ENCODE peak calls at places on chromosomes 4 and X, in nine cellular contexts. One of them, this sample, is unnamed.

GRCh38 chr4:31349907-31350306 is 629.7 kb downstream of the PCDH7 start:
- DNase-seq in A549: no peak
- DNase-seq in suprapubic skin: no peak
- DNase-seq in H1: no peak
- DNase-seq in stomach: no peak
- DNase-seq in HepG2: no peak
- DNase-seq in sigmoid colon: no peak
- DNase-seq in upper lobe of left lung: no peak
- DNase-seq in SK-N-SH: no peak
- DNase-seq in this sample: no peak

GRCh38 chr4:87014284-87014782 is 79.5 kb downstream of the AFF1 start:
- DNase-seq in A549: no peak
- DNase-seq in suprapubic skin: no peak
- DNase-seq in H1: no peak
- DNase-seq in stomach: no peak
- DNase-seq in HepG2: no peak
- DNase-seq in sigmoid colon: no peak
- DNase-seq in upper lobe of left lung: no peak
- DNase-seq in SK-N-SH: no peak
- DNase-seq in this sample: no peak

GRCh38 chr4:140176735-140177134 is 22.8 kb upstream of the MAML3 start:
- DNase-seq in A549: no peak
- DNase-seq in suprapubic skin: no peak
- DNase-seq in H1: no peak
- DNase-seq in stomach: no peak
- DNase-seq in HepG2: no peak
- DNase-seq in sigmoid colon: no peak
- DNase-seq in upper lobe of left lung: no peak
- DNase-seq in SK-N-SH: no peak
- DNase-seq in this sample: no peak

GRCh38 chrX:24890677-24891076 is 125.1 kb downstream of the ARX start:
- DNase-seq in A549: no peak
- DNase-seq in suprapubic skin: no peak
- DNase-seq in H1: no peak
- DNase-seq in stomach: no peak
- DNase-seq in HepG2: peak
- DNase-seq in sigmoid colon: no peak
- DNase-seq in upper lobe of left lung: no peak
- DNase-seq in SK-N-SH: no peak
- DNase-seq in this sample: no peak

GRCh38 chr4:185304944-185305690 is 90.6 kb downstream of the LRP2BP start:
- DNase-seq in A549: no peak
- DNase-seq in suprapubic skin: no peak
- DNase-seq in H1: peak
- DNase-seq in stomach: no peak
- DNase-seq in HepG2: peak
- DNase-seq in sigmoid colon: no peak
- DNase-seq in upper lobe of left lung: no peak
- DNase-seq in SK-N-SH: peak
- DNase-seq in this sample: peak

GRCh38 chr4:183504930-183505555 is at the start of gene ING2:
- DNase-seq in A549: peak
- DNase-seq in suprapubic skin: peak
- DNase-seq in H1: no peak
- DNase-seq in stomach: no peak
- DNase-seq in HepG2: peak
- DNase-seq in sigmoid colon: no peak
- DNase-seq in upper lobe of left lung: peak
- DNase-seq in SK-N-SH: peak
- DNase-seq in this sample: no peak

GRCh38 chrX:24839331-24839730 is 145.6 kb downstream of the POLA1 start:
- DNase-seq in A549: no peak
- DNase-seq in suprapubic skin: no peak
- DNase-seq in H1: no peak
- DNase-seq in stomach: no peak
- DNase-seq in HepG2: no peak
- DNase-seq in sigmoid colon: no peak
- DNase-seq in upper lobe of left lung: no peak
- DNase-seq in SK-N-SH: no peak
- DNase-seq in this sample: no peak

GRCh38 chr4:121307441-121308327 is 73.1 kb downstream of the QRFPR start:
- DNase-seq in A549: peak
- DNase-seq in suprapubic skin: no peak
- DNase-seq in H1: peak
- DNase-seq in stomach: no peak
- DNase-seq in HepG2: peak
- DNase-seq in sigmoid colon: no peak
- DNase-seq in upper lobe of left lung: no peak
- DNase-seq in SK-N-SH: no peak
- DNase-seq in this sample: peak

GRCh38 chrX:131783555-131784338 is 239.4 kb upstream of the STK26 start:
- DNase-seq in A549: no peak
- DNase-seq in suprapubic skin: no peak
- DNase-seq in H1: no peak
- DNase-seq in stomach: peak
- DNase-seq in HepG2: no peak
- DNase-seq in sigmoid colon: peak
- DNase-seq in upper lobe of left lung: no peak
- DNase-seq in SK-N-SH: no peak
- DNase-seq in this sample: peak

GRCh38 chrX:57906790-57907189 is 3.5 kb downstream of the ZXDA start:
- DNase-seq in A549: no peak
- DNase-seq in suprapubic skin: no peak
- DNase-seq in H1: no peak
- DNase-seq in stomach: no peak
- DNase-seq in HepG2: no peak
- DNase-seq in sigmoid colon: no peak
- DNase-seq in upper lobe of left lung: no peak
- DNase-seq in SK-N-SH: no peak
- DNase-seq in this sample: no peak

GRCh38 chr4:53459548-53459947 is 82.1 kb downstream of the FIP1L1 start:
- DNase-seq in A549: no peak
- DNase-seq in suprapubic skin: no peak
- DNase-seq in H1: no peak
- DNase-seq in stomach: no peak
- DNase-seq in HepG2: peak
- DNase-seq in sigmoid colon: no peak
- DNase-seq in upper lobe of left lung: no peak
- DNase-seq in SK-N-SH: no peak
- DNase-seq in this sample: no peak

GRCh38 chr4:28443786-28444412 is 1583.3 kb downstream of the STIM2 start:
- DNase-seq in A549: no peak
- DNase-seq in suprapubic skin: no peak
- DNase-seq in H1: peak
- DNase-seq in stomach: no peak
- DNase-seq in HepG2: no peak
- DNase-seq in sigmoid colon: no peak
- DNase-seq in upper lobe of left lung: no peak
- DNase-seq in SK-N-SH: no peak
- DNase-seq in this sample: no peak

GRCh38 chrX:119917877-119918276 is 22.2 kb downstream of the AKAP14 start:
- DNase-seq in A549: no peak
- DNase-seq in suprapubic skin: no peak
- DNase-seq in H1: no peak
- DNase-seq in stomach: no peak
- DNase-seq in HepG2: no peak
- DNase-seq in sigmoid colon: no peak
- DNase-seq in upper lobe of left lung: no peak
- DNase-seq in SK-N-SH: no peak
- DNase-seq in this sample: no peak

GRCh38 chrX:119916310-119916709 is 20.6 kb downstream of the AKAP14 start:
- DNase-seq in A549: no peak
- DNase-seq in suprapubic skin: no peak
- DNase-seq in H1: no peak
- DNase-seq in stomach: no peak
- DNase-seq in HepG2: no peak
- DNase-seq in sigmoid colon: no peak
- DNase-seq in upper lobe of left lung: no peak
- DNase-seq in SK-N-SH: no peak
- DNase-seq in this sample: no peak

DNA sequence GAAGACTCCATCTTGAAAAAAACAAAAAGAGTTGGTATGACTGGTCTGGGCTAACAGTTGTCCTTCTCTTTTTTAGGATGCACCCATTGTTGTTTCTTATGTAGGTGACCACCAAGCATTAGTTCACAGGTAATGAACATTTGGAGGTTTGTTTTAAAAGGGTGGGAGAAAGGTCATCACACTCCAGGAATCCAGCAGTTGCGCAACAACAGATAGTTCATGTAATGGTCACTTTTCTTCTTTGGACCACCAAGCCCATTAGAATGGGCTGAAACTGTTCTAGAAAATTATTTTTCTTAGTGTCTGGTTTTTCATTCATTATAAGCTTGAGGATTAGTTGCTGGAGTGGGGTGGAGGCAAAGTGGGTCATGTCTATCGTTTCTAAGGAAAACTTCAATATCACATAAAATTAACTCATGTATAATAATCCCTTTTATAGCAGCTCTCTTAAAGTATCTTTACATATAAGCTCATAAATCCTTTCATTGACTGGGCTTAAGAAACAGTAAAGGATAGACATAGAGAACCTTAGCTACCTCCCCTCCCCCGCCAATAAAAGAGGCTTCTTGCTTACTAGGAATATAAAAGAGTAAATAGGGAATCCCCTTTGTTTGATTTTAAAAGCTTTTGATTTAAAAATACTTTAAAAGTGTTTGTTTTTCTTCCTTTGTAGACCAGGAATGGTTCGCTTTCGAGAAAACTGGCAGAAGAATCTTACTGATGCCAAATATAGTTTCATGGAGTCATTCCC is 23.5 kb downstream of the NKAP start:
- DNase-seq in A549: no peak
- DNase-seq in suprapubic skin: no peak
- DNase-seq in H1: no peak
- DNase-seq in stomach: no peak
- DNase-seq in HepG2: no peak
- DNase-seq in sigmoid colon: no peak
- DNase-seq in upper lobe of left lung: no peak
- DNase-seq in SK-N-SH: no peak
- DNase-seq in this sample: no peak
- TF ChIP-seq EP300 in A549: no peak
- TF ChIP-seq EP300 in suprapubic skin: no peak
- TF ChIP-seq EP300 in H1: no peak
- TF ChIP-seq EP300 in stomach: no peak
- TF ChIP-seq EP300 in HepG2: no peak
- TF ChIP-seq EP300 in sigmoid colon: no peak
- TF ChIP-seq EP300 in upper lobe of left lung: no peak
- TF ChIP-seq EP300 in SK-N-SH: no peak
- TF ChIP-seq EP300 in this sample: no peak

DNA sequence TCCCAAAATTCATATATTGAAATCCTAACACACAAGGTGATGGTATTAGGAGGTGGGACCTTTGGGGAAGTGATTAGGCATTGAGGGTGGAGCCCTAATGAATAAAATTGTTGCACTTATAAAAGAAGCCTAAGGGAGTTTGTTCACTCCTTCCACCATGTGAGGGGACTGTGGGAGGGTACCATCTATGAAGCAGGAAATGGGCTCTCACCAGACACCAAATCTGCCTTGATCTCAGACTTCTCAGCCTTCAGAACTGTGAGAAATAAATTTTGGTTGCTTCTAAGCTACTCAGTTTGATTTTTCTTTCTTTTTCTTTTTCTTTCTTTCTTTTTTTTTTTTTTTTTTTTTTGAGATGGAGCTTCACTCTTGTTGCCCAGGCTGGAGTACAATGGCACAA is 116.2 kb upstream of the GPC3 start:
- DNase-seq in A549: no peak
- DNase-seq in suprapubic skin: no peak
- DNase-seq in H1: no peak
- DNase-seq in stomach: no peak
- DNase-seq in HepG2: no peak
- DNase-seq in sigmoid colon: no peak
- DNase-seq in upper lobe of left lung: no peak
- DNase-seq in SK-N-SH: no peak
- DNase-seq in this sample: no peak
- TF ChIP-seq EP300 in A549: no peak
- TF ChIP-seq EP300 in suprapubic skin: no peak
- TF ChIP-seq EP300 in H1: no peak
- TF ChIP-seq EP300 in stomach: no peak
- TF ChIP-seq EP300 in HepG2: no peak
- TF ChIP-seq EP300 in sigmoid colon: no peak
- TF ChIP-seq EP300 in upper lobe of left lung: no peak
- TF ChIP-seq EP300 in SK-N-SH: no peak
- TF ChIP-seq EP300 in this sample: no peak

DNA sequence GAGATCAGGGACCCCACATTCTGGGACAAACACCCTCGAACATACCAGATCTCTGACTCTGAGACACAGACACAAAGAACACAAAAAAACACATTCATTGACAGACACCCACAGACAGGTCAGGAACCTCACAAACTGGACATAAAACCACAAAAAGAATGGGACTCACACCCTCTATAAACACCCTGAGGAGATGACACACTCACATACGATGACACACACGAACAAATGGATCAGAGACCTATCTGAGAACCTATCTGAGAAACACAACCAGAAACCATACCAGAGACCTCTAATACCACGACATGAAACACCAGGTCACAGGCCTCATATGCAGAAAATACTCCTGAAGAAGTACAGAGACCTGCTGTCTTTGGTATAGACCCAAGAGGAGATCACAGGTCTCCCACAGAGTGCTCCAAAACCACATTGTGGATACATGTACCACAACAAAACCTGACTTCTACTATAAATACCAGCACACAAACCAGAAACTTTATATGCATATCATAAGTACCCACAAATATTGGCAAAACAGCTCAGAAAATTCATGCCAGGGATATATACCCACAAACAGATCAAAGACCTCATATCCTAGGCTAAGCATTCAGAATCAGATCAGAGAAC is 19.5 kb downstream of the SUV39H1 start:
- DNase-seq in A549: no peak
- DNase-seq in suprapubic skin: no peak
- DNase-seq in H1: no peak
- DNase-seq in stomach: no peak
- DNase-seq in HepG2: no peak
- DNase-seq in sigmoid colon: no peak
- DNase-seq in upper lobe of left lung: no peak
- DNase-seq in SK-N-SH: no peak
- DNase-seq in this sample: no peak
- TF ChIP-seq EP300 in A549: no peak
- TF ChIP-seq EP300 in suprapubic skin: no peak
- TF ChIP-seq EP300 in H1: no peak
- TF ChIP-seq EP300 in stomach: no peak
- TF ChIP-seq EP300 in HepG2: no peak
- TF ChIP-seq EP300 in sigmoid colon: no peak
- TF ChIP-seq EP300 in upper lobe of left lung: no peak
- TF ChIP-seq EP300 in SK-N-SH: no peak
- TF ChIP-seq EP300 in this sample: no peak

DNA sequence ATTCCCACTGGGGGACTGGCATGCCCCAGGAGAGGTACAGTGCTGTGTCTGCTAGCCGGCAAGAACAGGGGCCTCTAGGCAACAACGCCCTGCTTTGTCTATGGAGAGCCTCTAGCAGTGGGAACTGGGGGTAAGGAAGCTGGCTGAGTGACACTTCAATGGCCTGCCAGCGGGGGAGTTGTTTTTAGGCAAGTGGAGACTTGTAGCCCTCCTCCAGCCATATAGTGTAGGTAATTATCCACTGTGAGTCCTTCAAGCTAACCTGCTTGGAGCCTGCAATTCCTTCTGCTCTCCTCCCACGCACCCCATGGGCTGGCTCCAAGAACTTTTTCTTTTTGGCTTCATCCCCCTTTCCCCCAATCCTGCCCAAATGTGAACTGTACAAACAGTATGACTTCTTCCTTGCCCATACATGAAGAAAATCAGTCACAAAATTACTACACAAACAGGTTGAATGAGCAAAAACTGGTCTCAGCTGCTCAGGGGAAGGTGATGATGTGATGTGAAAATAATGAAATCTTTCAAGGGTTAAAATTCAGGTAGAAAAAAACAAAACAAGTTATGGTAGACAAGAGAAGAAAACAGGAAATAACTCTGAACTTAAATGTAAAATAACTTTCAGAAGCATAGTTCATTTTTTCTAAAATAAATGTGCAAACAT is 33.1 kb downstream of the LEF1 start:
- DNase-seq in A549: no peak
- DNase-seq in suprapubic skin: no peak
- DNase-seq in H1: no peak
- DNase-seq in stomach: no peak
- DNase-seq in HepG2: no peak
- DNase-seq in sigmoid colon: no peak
- DNase-seq in upper lobe of left lung: no peak
- DNase-seq in SK-N-SH: no peak
- DNase-seq in this sample: no peak
- TF ChIP-seq EP300 in A549: no peak
- TF ChIP-seq EP300 in suprapubic skin: no peak
- TF ChIP-seq EP300 in H1: no peak
- TF ChIP-seq EP300 in stomach: no peak
- TF ChIP-seq EP300 in HepG2: no peak
- TF ChIP-seq EP300 in sigmoid colon: no peak
- TF ChIP-seq EP300 in upper lobe of left lung: no peak
- TF ChIP-seq EP300 in SK-N-SH: no peak
- TF ChIP-seq EP300 in this sample: no peak

This sample was measured in transverse colon.